ENCODE peak calls at places on chromosome 18, in ten cellular contexts. L, F, I, D, Z, B, V, G, R and W are unnamed samples.

GRCh38 chr18:68387246-68387645 is 327.7 kb downstream of the TMX3 start:
- DNase-seq in L (no peak), F (no peak), I (no peak), D (no peak), Z (no peak), B (no peak), V (no peak), G (no peak), R (no peak), W (peak; percentile 52)

GRCh38 chr18:48142353-48142752 is 211.9 kb upstream of the SMAD2 start:
- DNase-seq in L (no peak), F (no peak), I (no peak), D (no peak), Z (no peak), B (no peak), V (no peak), G (no peak), R (no peak), W (no peak)

GRCh38 chr18:42807852-42808251 is 307.6 kb downstream of the RIT2 start:
- DNase-seq in L (no peak), F (no peak), I (no peak), D (no peak), Z (no peak), B (no peak), V (no peak), G (no peak), R (no peak), W (no peak)

GRCh38 chr18:6652098-6652497 is 77.4 kb upstream of the ARHGAP28 start:
- DNase-seq in L (no peak), F (no peak), I (no peak), D (no peak), Z (no peak), B (no peak), V (no peak), G (no peak), R (no peak), W (no peak)

GRCh38 chr18:34121157-34121807 is 103.4 kb downstream of the NOL4 start:
- DNase-seq in L (no peak), F (no peak), I (no peak), D (no peak), Z (no peak), B (no peak), V (no peak), G (no peak), R (no peak), W (no peak)

GRCh38 chr18:9418047-9418690 is 57.1 kb upstream of the RALBP1 start:
- DNase-seq in L (no peak), F (peak; percentile 27), I (no peak), D (no peak), Z (no peak), B (no peak), V (no peak), G (no peak), R (no peak), W (no peak)

GRCh38 chr18:56641714-56642331 is 3.4 kb upstream of the TXNL1 start:
- DNase-seq in L (no peak), F (no peak), I (no peak), D (no peak), Z (no peak), B (no peak), V (no peak), G (no peak), R (no peak), W (peak; percentile 28)

GRCh38 chr18:9771261-9771976 is 63.3 kb downstream of the RAB31 start:
- DNase-seq in L (peak; percentile 61), F (peak; percentile 96), I (peak; percentile 56), D (peak; percentile 61), Z (peak; percentile 74), B (peak; percentile 86), V (peak; percentile 80), G (peak; percentile 25), R (peak; percentile 92), W (peak; percentile 28)

GRCh38 chr18:6746386-6746960 is 17.0 kb downstream of the ARHGAP28 start:
- DNase-seq in L (peak; percentile 68), F (no peak), I (no peak), D (no peak), Z (no peak), B (no peak), V (no peak), G (no peak), R (no peak), W (no peak)

GRCh38 chr18:54918060-54918459 is 41.2 kb downstream of the CCDC68 start:
- DNase-seq in L (no peak), F (no peak), I (no peak), D (no peak), Z (no peak), B (no peak), V (no peak), G (no peak), R (no peak), W (no peak)

GRCh38 chr18:48319796-48320638 is 89.2 kb downstream of the ZBTB7C start:
- DNase-seq in L (peak; percentile 50), F (no peak), I (no peak), D (no peak), Z (no peak), B (no peak), V (no peak), G (no peak), R (no peak), W (peak; percentile 38)

GRCh38 chr18:12345491-12346239 is 31.4 kb downstream of the AFG3L2 start:
- DNase-seq in L (no peak), F (no peak), I (no peak), D (no peak), Z (no peak), B (no peak), V (no peak), G (no peak), R (no peak), W (no peak)

GRCh38 chr18:75538727-75539126 is 111.2 kb upstream of the SMIM21 start:
- DNase-seq in L (no peak), F (no peak), I (no peak), D (no peak), Z (no peak), B (no peak), V (no peak), G (no peak), R (no peak), W (peak; percentile 79)